ENCODE peak calls at places on chromosome 2, in six cellular contexts. One of them, this sample, is unnamed.

GRCh38 chr2:171712051-171712450 is 24.8 kb downstream of the DYNC1I2 start:
- DNase-seq in fibroblast of lung: peak; percentile 74
- DNase-seq in PC-3: peak; percentile 74
- DNase-seq in neural progenitor cell: no peak
- DNase-seq in PC-9: no peak
- DNase-seq in K562: no peak
- DNase-seq in this sample: peak; percentile 97

GRCh38 chr2:201795608-201796477 is 10.5 kb upstream of the CDK15 start:
- DNase-seq in fibroblast of lung: peak; percentile 73
- DNase-seq in PC-3: peak; percentile 70
- DNase-seq in neural progenitor cell: peak; percentile 78
- DNase-seq in PC-9: no peak
- DNase-seq in K562: peak; percentile 43
- DNase-seq in this sample: peak; percentile 73

GRCh38 chr2:77007668-77008067 is 514.5 kb downstream of the LRRTM4 start:
- DNase-seq in fibroblast of lung: no peak
- DNase-seq in PC-3: no peak
- DNase-seq in neural progenitor cell: peak; percentile 21
- DNase-seq in PC-9: no peak
- DNase-seq in K562: no peak
- DNase-seq in this sample: no peak

GRCh38 chr2:229431331-229431954 is 160.4 kb upstream of the PID1 start:
- DNase-seq in fibroblast of lung: peak; percentile 85
- DNase-seq in PC-3: peak; percentile 78
- DNase-seq in neural progenitor cell: peak; percentile 44
- DNase-seq in PC-9: peak; percentile 62
- DNase-seq in K562: peak; percentile 3
- DNase-seq in this sample: peak; percentile 69

GRCh38 chr2:42937171-42937875 is 144.9 kb upstream of the HAAO start:
- DNase-seq in fibroblast of lung: no peak
- DNase-seq in PC-3: no peak
- DNase-seq in neural progenitor cell: no peak
- DNase-seq in PC-9: no peak
- DNase-seq in K562: no peak
- DNase-seq in this sample: no peak

GRCh38 chr2:235542728-235543125 is 48.9 kb downstream of the AGAP1 start:
- DNase-seq in fibroblast of lung: no peak
- DNase-seq in PC-3: peak; percentile 70
- DNase-seq in neural progenitor cell: no peak
- DNase-seq in PC-9: peak; percentile 94
- DNase-seq in K562: no peak
- DNase-seq in this sample: no peak

GRCh38 chr2:26840937-26841610 is 6.9 kb upstream of the DPYSL5 start:
- DNase-seq in fibroblast of lung: no peak
- DNase-seq in PC-3: peak; percentile 48
- DNase-seq in neural progenitor cell: no peak
- DNase-seq in PC-9: no peak
- DNase-seq in K562: peak; percentile 35
- DNase-seq in this sample: peak; percentile 42

GRCh38 chr2:179422037-179422643 is 157.5 kb upstream of the SESTD1 start:
- DNase-seq in fibroblast of lung: peak; percentile 81
- DNase-seq in PC-3: peak; percentile 84
- DNase-seq in neural progenitor cell: peak; percentile 83
- DNase-seq in PC-9: peak; percentile 56
- DNase-seq in K562: peak; percentile 63
- DNase-seq in this sample: peak; percentile 58

GRCh38 chr2:207772081-207772843 is 2.6 kb upstream of the FZD5 start:
- DNase-seq in fibroblast of lung: peak; percentile 24
- DNase-seq in PC-3: no peak
- DNase-seq in neural progenitor cell: no peak
- DNase-seq in PC-9: no peak
- DNase-seq in K562: peak; percentile 96
- DNase-seq in this sample: peak; percentile 45

GRCh38 chr2:175187378-175187777 is 5.9 kb upstream of the ATP5MC3 start:
- DNase-seq in fibroblast of lung: peak; percentile 11
- DNase-seq in PC-3: peak; percentile 69
- DNase-seq in neural progenitor cell: no peak
- DNase-seq in PC-9: no peak
- DNase-seq in K562: peak; percentile 57
- DNase-seq in this sample: peak; percentile 41

GRCh38 chr2:196268538-196269338 is 97.4 kb upstream of the STK17B start:
- DNase-seq in fibroblast of lung: peak; percentile 78
- DNase-seq in PC-3: no peak
- DNase-seq in neural progenitor cell: no peak
- DNase-seq in PC-9: peak; percentile 79
- DNase-seq in K562: no peak
- DNase-seq in this sample: no peak

GRCh38 chr2:201420442-201421113 is 30.7 kb downstream of the TRAK2 start:
- DNase-seq in fibroblast of lung: peak; percentile 60
- DNase-seq in PC-3: peak; percentile 25
- DNase-seq in neural progenitor cell: no peak
- DNase-seq in PC-9: no peak
- DNase-seq in K562: no peak
- DNase-seq in this sample: no peak

GRCh38 chr2:1585635-1586034 is 158.7 kb downstream of the PXDN start:
- DNase-seq in fibroblast of lung: no peak
- DNase-seq in PC-3: no peak
- DNase-seq in neural progenitor cell: no peak
- DNase-seq in PC-9: no peak
- DNase-seq in K562: no peak
- DNase-seq in this sample: no peak

GRCh38 chr2:29223851-29224692 is 108.9 kb downstream of the CLIP4 start:
- DNase-seq in fibroblast of lung: peak; percentile 88
- DNase-seq in PC-3: peak; percentile 52
- DNase-seq in neural progenitor cell: no peak
- DNase-seq in PC-9: peak; percentile 71
- DNase-seq in K562: peak; percentile 7
- DNase-seq in this sample: peak; percentile 66

GRCh38 chr2:237305579-237305978 is 108.4 kb downstream of the COL6A3 start:
- DNase-seq in fibroblast of lung: no peak
- DNase-seq in PC-3: no peak
- DNase-seq in neural progenitor cell: no peak
- DNase-seq in PC-9: no peak
- DNase-seq in K562: no peak
- DNase-seq in this sample: no peak

GRCh38 chr2:88671786-88672427 is 19.6 kb upstream of the RPIA start:
- DNase-seq in fibroblast of lung: peak; percentile 71
- DNase-seq in PC-3: peak; percentile 85
- DNase-seq in neural progenitor cell: peak; percentile 38
- DNase-seq in PC-9: peak; percentile 59
- DNase-seq in K562: peak; percentile 61
- DNase-seq in this sample: peak; percentile 79

GRCh38 chr2:29923110-29923721 is 1.8 kb upstream of the ALK start:
- DNase-seq in fibroblast of lung: peak; percentile 62
- DNase-seq in PC-3: peak; percentile 81
- DNase-seq in neural progenitor cell: peak; percentile 87
- DNase-seq in PC-9: peak; percentile 53
- DNase-seq in K562: peak; percentile 70
- DNase-seq in this sample: peak; percentile 86

DNA sequence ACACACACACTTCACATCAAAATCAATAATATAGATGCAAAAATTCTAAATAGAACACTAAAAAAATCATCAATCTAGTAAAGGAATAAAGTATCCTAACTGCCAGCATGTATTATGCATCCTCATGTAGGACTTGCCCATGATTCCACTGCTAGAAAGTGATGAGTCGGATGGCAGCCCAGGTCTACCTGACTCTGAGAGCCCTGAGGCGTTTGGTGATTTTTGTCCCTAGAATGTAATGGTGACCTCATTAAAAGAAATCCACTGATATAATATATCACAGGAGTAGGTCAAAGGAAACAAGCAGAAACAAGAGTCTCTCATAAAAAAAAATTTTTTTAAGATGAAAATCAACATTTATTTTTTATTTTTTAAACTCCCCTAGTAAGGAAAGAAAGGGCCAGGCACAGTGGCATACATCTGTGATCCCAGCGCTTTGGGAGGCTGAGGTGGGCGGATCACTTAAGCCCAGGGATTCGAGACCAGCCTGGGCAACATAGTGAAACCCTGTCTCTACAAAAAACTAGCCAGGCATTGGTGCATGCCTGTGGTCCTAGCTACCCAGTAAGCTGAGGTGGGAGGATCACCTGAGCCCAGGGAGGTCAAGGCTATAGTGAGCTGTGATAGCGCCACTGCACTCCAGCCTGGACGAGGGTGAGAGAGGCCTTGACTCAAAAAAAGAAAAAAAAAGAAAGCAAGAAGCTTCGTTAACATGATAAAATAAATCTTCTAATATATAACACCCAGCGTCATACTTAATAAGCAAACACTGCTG is 24.4 kb upstream of the ACTG2 start:
- DNase-seq in fibroblast of lung: no peak
- DNase-seq in PC-3: peak; percentile 75
- DNase-seq in neural progenitor cell: no peak
- DNase-seq in PC-9: peak; percentile 68
- DNase-seq in K562: no peak
- DNase-seq in this sample: no peak
- H3K27ac ChIP-seq in fibroblast of lung: no peak overlapping the region
- H3K27ac ChIP-seq in PC-3: no peak overlapping the region
- H3K27ac ChIP-seq in neural progenitor cell: no peak overlapping the region
- H3K27ac ChIP-seq in PC-9: peak overlapping the region; percentile 21
- H3K27ac ChIP-seq in K562: no peak overlapping the region
- H3K27ac ChIP-seq in this sample: no peak overlapping the region

GRCh38 chr2:38170733-38171132 is 94.8 kb upstream of the CYP1B1 start:
- DNase-seq in fibroblast of lung: no peak
- DNase-seq in PC-3: no peak
- DNase-seq in neural progenitor cell: no peak
- DNase-seq in PC-9: no peak
- DNase-seq in K562: no peak
- DNase-seq in this sample: no peak

GRCh38 chr2:38170098-38170497 is 94.1 kb upstream of the CYP1B1 start:
- DNase-seq in fibroblast of lung: peak; percentile 98
- DNase-seq in PC-3: no peak
- DNase-seq in neural progenitor cell: no peak
- DNase-seq in PC-9: peak; percentile 31
- DNase-seq in K562: no peak
- DNase-seq in this sample: no peak

GRCh38 chr2:38168710-38169480 is 92.9 kb upstream of the CYP1B1 start:
- DNase-seq in fibroblast of lung: peak; percentile 68
- DNase-seq in PC-3: peak; percentile 17
- DNase-seq in neural progenitor cell: no peak
- DNase-seq in PC-9: peak; percentile 66
- DNase-seq in K562: no peak
- DNase-seq in this sample: no peak

GRCh38 chr2:38173690-38174089 is 97.7 kb upstream of the CYP1B1 start:
- DNase-seq in fibroblast of lung: no peak
- DNase-seq in PC-3: no peak
- DNase-seq in neural progenitor cell: no peak
- DNase-seq in PC-9: no peak
- DNase-seq in K562: no peak
- DNase-seq in this sample: no peak

GRCh38 chr2:38171208-38171858 is 95.4 kb upstream of the CYP1B1 start:
- DNase-seq in fibroblast of lung: peak; percentile 66
- DNase-seq in PC-3: no peak
- DNase-seq in neural progenitor cell: no peak
- DNase-seq in PC-9: no peak
- DNase-seq in K562: no peak
- DNase-seq in this sample: no peak
- TF ChIP-seq EZH2 in fibroblast of lung: no peak
- TF ChIP-seq EZH2 in PC-3: no peak
- TF ChIP-seq EZH2 in neural progenitor cell: no peak
- TF ChIP-seq EZH2 in PC-9: no peak
- TF ChIP-seq EZH2 in K562: no peak
- TF ChIP-seq EZH2 in this sample: no peak

DNA sequence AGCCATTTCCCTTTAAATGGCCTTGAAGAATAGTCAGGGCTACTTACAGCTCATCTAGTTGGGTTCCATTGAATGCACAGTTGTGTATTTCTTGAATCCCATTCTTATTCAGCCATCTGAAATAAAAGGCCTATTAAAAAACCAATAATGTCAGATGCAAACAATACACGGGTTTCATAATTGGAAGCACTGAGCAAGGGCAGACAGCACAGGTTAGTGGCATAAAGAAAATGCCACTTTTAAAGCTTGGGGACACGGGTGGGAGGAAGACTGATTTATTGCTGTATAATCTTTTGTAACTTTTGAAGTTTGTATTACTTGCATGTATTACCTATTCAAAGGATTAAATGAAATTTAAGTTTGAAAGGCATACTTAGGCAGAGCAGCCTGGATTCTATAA is 171.3 kb downstream of the FSHR start:
- DNase-seq in fibroblast of lung: no peak
- DNase-seq in PC-3: no peak
- DNase-seq in neural progenitor cell: no peak
- DNase-seq in PC-9: no peak
- DNase-seq in K562: no peak
- DNase-seq in this sample: no peak
- TF ChIP-seq CTCF in fibroblast of lung: no peak
- TF ChIP-seq CTCF in PC-3: no peak
- TF ChIP-seq CTCF in neural progenitor cell: no peak
- TF ChIP-seq CTCF in PC-9: no peak
- TF ChIP-seq CTCF in K562: no peak
- TF ChIP-seq CTCF in this sample: no peak

DNA sequence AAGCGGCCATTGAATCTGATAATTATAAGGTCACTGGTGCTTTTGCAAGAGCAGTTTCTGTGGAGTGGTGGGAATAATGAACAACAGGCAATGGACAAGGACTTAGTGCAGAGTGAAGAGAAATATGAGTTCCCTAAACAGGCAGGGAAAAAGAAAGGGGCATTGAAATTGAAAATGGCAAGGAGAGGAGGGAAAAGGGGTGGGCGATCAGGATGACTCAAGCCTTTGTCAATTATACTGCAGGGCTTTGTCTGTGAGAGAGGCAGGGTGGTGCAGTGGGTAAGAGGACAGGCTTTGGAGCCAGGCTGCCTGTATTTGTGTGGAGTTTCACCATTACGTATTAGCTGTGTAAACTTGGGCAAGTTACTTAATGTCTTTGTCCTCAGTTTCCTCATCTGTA is 29.5 kb upstream of the PAIP2B start:
- DNase-seq in fibroblast of lung: no peak
- DNase-seq in PC-3: no peak
- DNase-seq in neural progenitor cell: no peak
- DNase-seq in PC-9: no peak
- DNase-seq in K562: no peak
- DNase-seq in this sample: no peak
- H3K27ac ChIP-seq in fibroblast of lung: no peak overlapping the region
- H3K27ac ChIP-seq in PC-3: no peak overlapping the region
- H3K27ac ChIP-seq in neural progenitor cell: no peak overlapping the region
- H3K27ac ChIP-seq in PC-9: no peak overlapping the region
- H3K27ac ChIP-seq in K562: no peak overlapping the region
- H3K27ac ChIP-seq in this sample: no peak overlapping the region

GRCh38 chr2:50347355-50348044 is 684.4 kb downstream of the NRXN1 start:
- DNase-seq in fibroblast of lung: no peak
- DNase-seq in PC-3: no peak
- DNase-seq in neural progenitor cell: peak; percentile 81
- DNase-seq in PC-9: no peak
- DNase-seq in K562: no peak
- DNase-seq in this sample: peak; percentile 9
- TF ChIP-seq EZH2 in fibroblast of lung: no peak
- TF ChIP-seq EZH2 in PC-3: no peak
- TF ChIP-seq EZH2 in neural progenitor cell: peak; percentile 54
- TF ChIP-seq EZH2 in PC-9: no peak
- TF ChIP-seq EZH2 in K562: no peak
- TF ChIP-seq EZH2 in this sample: peak; percentile 92

This sample was measured in A673.